ENCODE peak calls at places on chromosomes 16 and 17, in ten cellular contexts. L is hepatocyte; X is pulmonary artery endothelial cell; N is posterior cingulate gyrus; J is foreskin fibroblast; R is GM20000; D is stimulated activated CD4-positive, alpha-beta T cell treated with anti-CD3 and anti-CD28 coated beads, Interleukin-2, amount 100 ng/mL, for 48 hours; M is hippocampal formation; U is mesothelial cell of epicardium; F is ovary. K is an unnamed sample.
A peak's percentile ranks its signal among the peaks of the same experiment; 100 is the strongest.

GRCh38 chr17:10875984-10876555 is 38.2 kb upstream of the PIRT start:
- DNase-seq in J (peak; percentile 1), X (no peak), R (peak; percentile 43), L (peak; percentile 69), D (peak; percentile 23), U (peak; percentile 41), M (peak; percentile 28), F (peak; percentile 24), N (peak; percentile 60), K (peak; percentile 46)

GRCh38 chr16:87895641-87896141 is 26.4 kb upstream of the SLC7A5 start:
- DNase-seq in J (peak; percentile 80), L (no peak), U (no peak), D (peak; percentile 71), M (peak; percentile 37), R (peak; percentile 70), F (no peak), X (no peak), N (no peak), K (no peak)

GRCh38 chr17:48294193-48294909 is 135.7 kb downstream of the SKAP1 start:
- DNase-seq in M (no peak), L (no peak), R (no peak), J (no peak), N (no peak), U (no peak), X (no peak), D (no peak), F (no peak), K (no peak)

GRCh38 chr17:10750210-10750609 is 20.4 kb upstream of the TMEM220 start:
- DNase-seq in J (no peak), D (no peak), X (no peak), L (no peak), U (no peak), F (no peak), M (no peak), R (no peak), N (no peak), K (no peak)

GRCh38 chr17:75490173-75490743 is 25.1 kb downstream of the CASKIN2 start:
- DNase-seq in M (no peak), D (no peak), N (no peak), L (no peak), F (no peak), U (no peak), X (no peak), R (no peak), J (no peak), K (no peak)

GRCh38 chr17:7081341-7082062 is 1.5 kb upstream of the CLEC10A start:
- DNase-seq in R (peak; percentile 20), N (no peak), M (no peak), D (no peak), J (no peak), L (no peak), X (no peak), F (no peak), U (no peak), K (peak; percentile 25)

GRCh38 chr16:29737713-29738112 is 8.1 kb downstream of the C16orf54 start:
- DNase-seq in L (no peak), U (no peak), X (no peak), D (no peak), N (no peak), M (no peak), F (no peak), J (no peak), R (no peak), K (no peak)

GRCh38 chr16:67112591-67113399 is 3.1 kb downstream of the PHAF1 start:
- DNase-seq in X (no peak), M (no peak), D (no peak), J (no peak), U (no peak), F (no peak), R (no peak), L (no peak), N (no peak), K (no peak)

GRCh38 chr16:57384248-57385070 is 12.2 kb downstream of the CX3CL1 start:
- DNase-seq in N (no peak), F (no peak), J (no peak), D (no peak), R (no peak), X (no peak), U (no peak), L (no peak), M (no peak), K (peak; percentile 23)

GRCh38 chr16:30875881-30876791 is 17.7 kb downstream of the BCL7C start:
- DNase-seq in J (no peak), F (no peak), N (no peak), M (peak; percentile 19), D (no peak), X (no peak), L (no peak), R (peak; percentile 72), U (peak; percentile 49), K (peak; percentile 64)

GRCh38 chr17:77875051-77875780 is 83.3 kb upstream of the TNRC6C start:
- DNase-seq in M (no peak), R (no peak), U (no peak), D (no peak), N (no peak), L (no peak), F (no peak), J (no peak), X (no peak), K (no peak)

GRCh38 chr16:25176136-25176535 is 40.6 kb upstream of the AQP8 start:
- DNase-seq in U (no peak), D (no peak), J (no peak), L (no peak), R (no peak), X (no peak), N (no peak), M (no peak), F (no peak), K (no peak)

GRCh38 chr16:89593841-89594240 is 18.3 kb downstream of the CPNE7 start:
- DNase-seq in M (no peak), X (no peak), J (no peak), R (no peak), L (no peak), N (no peak), U (no peak), D (no peak), F (no peak), K (peak; percentile 34)

GRCh38 chr16:30018731-30019158 is 4.3 kb upstream of the C16orf92 start:
- DNase-seq in F (no peak), D (no peak), L (no peak), R (no peak), M (no peak), J (no peak), N (no peak), X (no peak), U (no peak), K (no peak)

GRCh38 chr16:28477311-28477920 is 5.3 kb upstream of the NPIPB7 start:
- DNase-seq in N (no peak), X (no peak), J (no peak), U (no peak), D (no peak), F (no peak), M (no peak), R (no peak), L (no peak), K (no peak)

GRCh38 chr16:19700319-19700781 is 17.7 kb downstream of the KNOP1 start:
- DNase-seq in J (no peak), U (no peak), N (no peak), R (no peak), D (no peak), L (peak; percentile 68), X (no peak), M (no peak), F (peak; percentile 51), K (no peak)

GRCh38 chr16:66189951-66190350 is 176.5 kb upstream of the CDH5 start:
- DNase-seq in N (no peak), D (no peak), L (no peak), M (no peak), F (no peak), J (peak; percentile 55), X (no peak), R (no peak), U (no peak), K (no peak)

GRCh38 chr17:38617074-38617860 is 11.5 kb upstream of the SRCIN1 start:
- DNase-seq in J (no peak), M (no peak), F (no peak), R (no peak), X (no peak), U (no peak), L (no peak), N (no peak), D (no peak), K (peak; percentile 67)

GRCh38 chr16:14600164-14600563 is 29.9 kb downstream of the PARN start:
- DNase-seq in L (peak; percentile 24), U (no peak), R (no peak), F (no peak), J (peak; percentile 17), X (no peak), M (no peak), D (no peak), N (no peak), K (peak; percentile 53)

GRCh38 chr17:6913608-6914443 is 82.0 kb upstream of the ALOX12 start:
- DNase-seq in M (no peak), N (peak; percentile 71), J (peak; percentile 26), R (peak; percentile 76), L (peak; percentile 59), U (peak; percentile 67), F (peak; percentile 74), D (peak; percentile 80), X (no peak), K (peak; percentile 74)

GRCh38 chr17:3685174-3685812 is 10.7 kb downstream of the P2RX5 start:
- DNase-seq in M (no peak), X (no peak), F (no peak), J (no peak), R (no peak), N (no peak), D (no peak), L (no peak), U (no peak), K (peak; percentile 50)

GRCh38 chr16:24980077-24980793 is 34.9 kb downstream of the ARHGAP17 start:
- DNase-seq in D (no peak), L (no peak), J (no peak), X (peak; percentile 57), N (no peak), M (no peak), U (no peak), F (no peak), R (peak; percentile 55), K (no peak)

GRCh38 chr16:88344411-88345030 is 38.2 kb upstream of the ZNF469 start:
- DNase-seq in M (no peak), L (no peak), F (no peak), U (no peak), N (no peak), J (no peak), R (no peak), D (no peak), X (no peak), K (peak; percentile 26)

GRCh38 chr17:75808905-75809621 is 24.5 kb downstream of the UNK start:
- DNase-seq in R (peak; percentile 74), X (no peak), D (no peak), L (no peak), F (no peak), J (peak; percentile 47), M (no peak), U (no peak), N (no peak), K (peak; percentile 30)

GRCh38 chr17:48544356-48545021 is 420 bp downstream of the HOXB2 start:
- DNase-seq in M (no peak), J (peak; percentile 68), X (peak; percentile 47), U (peak; percentile 79), N (no peak), F (no peak), R (peak; percentile 73), L (peak; percentile 72), D (peak; percentile 22), K (peak; percentile 86)

GRCh38 chr16:86072328-86073102 is 173.6 kb downstream of the IRF8 start:
- DNase-seq in X (peak; percentile 10), N (peak; percentile 74), U (peak; percentile 83), R (peak; percentile 81), J (peak; percentile 60), D (peak; percentile 40), F (peak; percentile 62), L (peak; percentile 81), M (peak; percentile 48), K (peak; percentile 86)

GRCh38 chr16:89190150-89190958 is 10.0 kb downstream of the SLC22A31 start:
- DNase-seq in M (no peak), D (no peak), U (peak; percentile 39), X (no peak), F (no peak), L (peak; percentile 4), J (no peak), R (no peak), N (no peak), K (peak; percentile 50)

GRCh38 chr16:66549284-66550131 is at the start of gene TK2:
- DNase-seq in F (peak; percentile 83), D (peak; percentile 53), X (no peak), L (peak; percentile 87), M (peak; percentile 69), R (peak; percentile 78), U (peak; percentile 76), J (peak; percentile 73), N (peak; percentile 52), K (peak; percentile 94)